ENCODE peak calls at places on chromosomes 4 and X, in six cellular contexts. I, O, C, Y, Q and B are unnamed samples.

GRCh38 chr4:185096032-185096653 is 46.9 kb upstream of the SLC25A4 start:
- DNase-seq in I (no peak), O (no peak), C (peak; percentile 45), Y (no peak), Q (no peak), B (peak; percentile 25)

GRCh38 chr4:108881190-108881589 is 118.3 kb upstream of the ETNPPL start:
- DNase-seq in I (no peak), O (no peak), C (no peak), Y (no peak), Q (no peak), B (no peak)

GRCh38 chr4:40276541-40276940 is 58.6 kb upstream of the CHRNA9 start:
- DNase-seq in I (no peak), O (no peak), C (no peak), Y (no peak), Q (no peak), B (no peak)

GRCh38 chr4:1531683-1532548 is 125.7 kb upstream of the NKX1-1 start:
- DNase-seq in I (no peak), O (no peak), C (no peak), Y (no peak), Q (no peak), B (no peak)

GRCh38 chrX:110462957-110463356 is 104.3 kb downstream of the RTL9 start:
- DNase-seq in I (no peak), O (no peak), C (no peak), Y (no peak), Q (no peak), B (no peak)

GRCh38 chrX:144840616-144841015 is 406.7 kb upstream of the SPANXN1 start:
- DNase-seq in I (no peak), O (no peak), C (no peak), Y (no peak), Q (no peak), B (no peak)

GRCh38 chrX:13732246-13733067 is 2.0 kb downstream of the TRAPPC2 start:
- DNase-seq in I (no peak), O (no peak), C (no peak), Y (no peak), Q (no peak), B (no peak)

GRCh38 chr4:124111922-124112321 is 600.6 kb downstream of the ANKRD50 start:
- DNase-seq in I (no peak), O (no peak), C (no peak), Y (no peak), Q (no peak), B (no peak)

GRCh38 chr4:154836513-154836912 is 55.4 kb downstream of the RBM46 start:
- DNase-seq in I (no peak), O (no peak), C (no peak), Y (no peak), Q (no peak), B (no peak)

GRCh38 chr4:81471361-81472248 is at the start of gene RASGEF1B:
- DNase-seq in I (peak; percentile 95), O (peak; percentile 82), C (peak; percentile 93), Y (peak; percentile 98), Q (peak; percentile 16), B (peak; percentile 94)

GRCh38 chr4:57110635-57111546 is 706 bp upstream of the IGFBP7 start:
- DNase-seq in I (peak; percentile 72), O (peak; percentile 56), C (peak; percentile 30), Y (no peak), Q (no peak), B (peak; percentile 30)

GRCh38 chr4:172975651-172976229 is 192.9 kb upstream of the GALNT7 start:
- DNase-seq in I (no peak), O (peak; percentile 57), C (no peak), Y (peak; percentile 12), Q (no peak), B (no peak)

GRCh38 chrX:6292599-6292998 is 63.9 kb upstream of the NLGN4X start:
- DNase-seq in I (no peak), O (no peak), C (no peak), Y (no peak), Q (no peak), B (no peak)

GRCh38 chrX:19225906-19226305 is 103.6 kb upstream of the ADGRG2 start:
- DNase-seq in I (no peak), O (no peak), C (no peak), Y (no peak), Q (no peak), B (no peak)

GRCh38 chr4:120591038-120591437 is 331.5 kb downstream of the PRDM5 start:
- DNase-seq in I (no peak), O (no peak), C (no peak), Y (no peak), Q (no peak), B (no peak)

GRCh38 chr4:158098802-158099201 is 74.0 kb downstream of the GASK1B start:
- DNase-seq in I (no peak), O (no peak), C (no peak), Y (no peak), Q (no peak), B (no peak)

GRCh38 chr4:80049402-80049801 is 23.6 kb downstream of the ANTXR2 start:
- DNase-seq in I (no peak), O (no peak), C (no peak), Y (no peak), Q (no peak), B (no peak)

GRCh38 chr4:101864660-101865059 is 74.1 kb downstream of the BANK1 start:
- DNase-seq in I (no peak), O (no peak), C (no peak), Y (no peak), Q (no peak), B (no peak)

GRCh38 chr4:101870874-101871273 is 80.3 kb downstream of the BANK1 start:
- DNase-seq in I (no peak), O (no peak), C (no peak), Y (no peak), Q (no peak), B (no peak)

GRCh38 chr4:101862595-101862994 is 72.1 kb downstream of the BANK1 start:
- DNase-seq in I (no peak), O (no peak), C (no peak), Y (no peak), Q (no peak), B (no peak)

DNA sequence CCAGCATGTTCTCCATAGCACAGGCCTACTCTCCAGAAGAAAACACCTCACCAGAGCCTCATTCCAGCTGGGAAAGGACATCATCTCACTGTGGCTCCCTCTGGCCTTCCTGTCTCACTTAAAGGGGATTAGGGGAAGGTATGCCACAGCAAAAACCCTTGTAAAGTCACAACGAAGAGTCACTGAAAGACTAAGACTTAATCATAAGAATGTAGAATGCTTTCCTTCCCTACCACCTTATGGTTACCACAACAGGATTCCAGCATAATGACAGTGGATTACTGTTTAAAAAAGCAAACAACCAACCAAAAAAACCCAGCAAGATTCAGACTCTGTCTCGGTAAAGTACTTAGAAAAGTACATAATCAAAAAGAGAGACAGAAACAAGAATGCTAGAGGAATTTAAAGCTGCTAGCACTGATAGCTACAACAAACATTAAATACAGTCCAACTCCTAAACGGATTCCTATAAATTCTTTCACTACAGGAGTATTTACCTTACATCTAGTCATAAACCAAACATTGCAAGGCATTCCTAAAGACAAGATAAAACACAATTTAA is 75.1 kb downstream of the BANK1 start:
- DNase-seq in I (no peak), O (no peak), C (no peak), Y (no peak), Q (no peak), B (no peak)
- TF ChIP-seq EP300 in I (no peak), O (no peak), C (no peak), Y (no peak), Q (no peak), B (no peak)

DNA sequence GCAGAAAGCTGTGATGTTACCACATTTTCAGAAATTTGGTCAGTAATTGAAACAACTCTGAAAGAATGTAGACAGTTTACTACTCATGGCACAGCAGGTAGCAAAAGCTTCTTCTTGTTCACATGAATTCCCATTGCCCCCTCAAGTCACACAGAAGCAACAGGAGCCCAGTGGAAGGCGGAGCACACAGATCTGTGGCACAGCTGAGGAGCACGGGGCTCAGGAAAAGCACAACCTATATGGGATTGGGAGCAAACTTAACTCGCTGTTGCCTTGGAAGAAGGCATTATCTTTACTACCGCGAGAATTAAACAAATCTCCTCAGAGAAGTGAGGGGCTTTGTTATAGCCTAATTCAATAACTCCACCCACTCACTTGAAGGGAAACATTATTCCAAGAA is 358.5 kb downstream of the SPOCK3 start:
- DNase-seq in I (no peak), O (no peak), C (no peak), Y (no peak), Q (no peak), B (no peak)
- TF ChIP-seq POLR2AphosphoS5 in I (no peak), O (no peak), C (no peak), Y (no peak), Q (no peak), B (no peak)

GRCh38 chrX:101091817-101092216 is 6.2 kb upstream of the CENPI start:
- DNase-seq in I (no peak), O (no peak), C (no peak), Y (no peak), Q (no peak), B (no peak)

DNA sequence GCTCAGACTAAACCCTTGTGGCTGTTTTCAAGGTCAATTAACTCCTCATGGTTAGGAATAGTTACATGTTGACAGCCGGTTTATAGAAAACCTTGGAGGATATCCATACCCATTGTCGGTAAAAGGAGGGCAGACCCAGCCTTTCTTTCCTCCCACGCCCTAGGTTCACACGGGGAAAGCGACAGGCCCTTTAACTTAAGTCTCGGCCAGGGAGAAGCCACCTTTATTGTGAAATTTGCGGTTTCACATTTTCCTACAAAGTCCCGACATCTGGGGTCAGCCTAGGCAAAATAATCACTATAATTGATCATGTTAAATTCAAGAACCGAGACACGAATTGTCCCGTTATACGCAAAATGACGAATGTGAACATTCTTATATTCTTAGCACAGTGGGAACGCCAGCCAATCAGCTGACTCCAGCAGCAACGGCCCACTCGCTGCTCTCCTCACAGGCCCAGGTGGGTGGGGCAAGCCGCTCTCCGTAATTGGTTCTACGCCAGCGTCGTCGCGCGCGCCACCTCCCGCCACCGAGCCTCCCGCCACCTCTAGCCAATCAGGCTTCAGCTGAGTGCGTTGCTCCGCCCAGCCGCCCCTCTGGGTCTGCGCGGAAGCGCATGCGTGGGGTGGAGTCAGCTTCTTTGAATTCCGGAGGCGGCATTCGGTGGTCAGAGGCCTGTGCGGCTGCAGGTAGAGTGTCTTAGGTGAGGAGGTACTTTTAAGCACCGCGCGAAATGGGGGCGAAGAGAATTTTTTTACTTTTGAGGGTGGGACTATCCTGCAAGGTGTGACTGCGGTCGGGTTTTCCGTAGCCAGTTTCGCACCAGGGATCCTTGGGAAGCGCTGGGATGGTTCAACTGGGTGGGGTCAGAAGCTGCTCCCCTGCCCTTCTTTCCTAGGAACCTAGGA is at the start of gene CENPI:
- DNase-seq in I (peak; percentile 93), O (peak; percentile 85), C (peak; percentile 93), Y (peak; percentile 99), Q (peak; percentile 74), B (peak; percentile 95)
- TF ChIP-seq POLR2A in I (peak; percentile 57), O (peak; percentile 80), C (no peak), Y (peak; percentile 74), Q (peak; percentile 63), B (peak; percentile 25)

GRCh38 chr4:53510316-53510715 is 81.0 kb downstream of the LNX1 start:
- DNase-seq in I (no peak), O (no peak), C (no peak), Y (no peak), Q (no peak), B (no peak)
- TF ChIP-seq EP300 in I (no peak), O (no peak), C (no peak), Y (no peak), Q (no peak), B (no peak)